ENCODE peak calls at places on chromosomes 6 and 20, in nine cellular contexts. J is NCI-H1694 treated with DMSO at 0.1 percent for 48 hours, E is NCI-H2081, F is AG08396, R is endodermal cell, H is heart right ventricle, I is fibroblast of mammary gland, Z is retina, O is breast epithelium. W is an unnamed sample.

GRCh38 chr6:166715065-166715464 is 88.0 kb upstream of the RPS6KA2 start:
- DNase-seq in J (no peak), E (no peak), F (no peak), R (peak), H (no peak), I (no peak), Z (no peak), O (no peak), W (no peak)

GRCh38 chr6:436308-437041 is 44.9 kb downstream of the IRF4 start:
- DNase-seq in J (no peak), E (no peak), F (peak), R (no peak), H (no peak), I (peak), Z (no peak), O (peak), W (no peak)

GRCh38 chr6:22147983-22148797 is 148.6 kb downstream of the PRL start:
- DNase-seq in J (peak), E (peak), F (peak), R (no peak), H (peak), I (peak), Z (peak), O (no peak), W (peak)

GRCh38 chr6:116018976-116019375 is 41.7 kb downstream of the FRK start:
- DNase-seq in J (no peak), E (no peak), F (no peak), R (no peak), H (no peak), I (no peak), Z (no peak), O (no peak), W (no peak)

GRCh38 chr20:24651171-24651972 is 181.9 kb downstream of the SYNDIG1 start:
- DNase-seq in J (no peak), E (no peak), F (peak), R (no peak), H (no peak), I (peak), Z (no peak), O (no peak), W (no peak)

GRCh38 chr6:16711551-16712249 is 49.6 kb downstream of the ATXN1 start:
- DNase-seq in J (no peak), E (no peak), F (no peak), R (no peak), H (no peak), I (peak), Z (no peak), O (no peak), W (no peak)

GRCh38 chr6:170066679-170067078 is 224.2 kb downstream of the DLL1 start:
- DNase-seq in J (no peak), E (no peak), F (no peak), R (peak), H (peak), I (no peak), Z (no peak), O (no peak), W (no peak)

GRCh38 chr6:142943746-142944125 is 1.2 kb downstream of the HIVEP2 start:
- DNase-seq in J (no peak), E (no peak), F (no peak), R (peak), H (peak), I (peak), Z (peak), O (no peak), W (no peak)

GRCh38 chr6:44415424-44415823 is 27.9 kb downstream of the CDC5L start:
- DNase-seq in J (no peak), E (no peak), F (no peak), R (peak), H (no peak), I (no peak), Z (no peak), O (no peak), W (no peak)

GRCh38 chr6:158978752-158979151 is 21.2 kb downstream of the RSPH3 start:
- DNase-seq in J (no peak), E (no peak), F (no peak), R (no peak), H (no peak), I (peak), Z (no peak), O (no peak), W (no peak)

GRCh38 chr6:73675466-73676098 is 20.4 kb upstream of the CD109 start:
- DNase-seq in J (peak), E (peak), F (peak), R (peak), H (peak), I (peak), Z (peak), O (peak), W (peak)

GRCh38 chr20:62943396-62943795 is 5.4 kb downstream of the GID8 start:
- DNase-seq in J (no peak), E (no peak), F (no peak), R (no peak), H (no peak), I (no peak), Z (no peak), O (no peak), W (no peak)

GRCh38 chr6:136614994-136615393 is 64.8 kb upstream of the MAP7 start:
- DNase-seq in J (no peak), E (no peak), F (no peak), R (no peak), H (no peak), I (no peak), Z (no peak), O (no peak), W (no peak)

GRCh38 chr20:36462440-36463211 is 78.7 kb upstream of the MYL9 start:
- DNase-seq in J (no peak), E (no peak), F (peak), R (peak), H (peak), I (peak), Z (peak), O (no peak), W (no peak)

GRCh38 chr6:144896296-144896695 is 611.2 kb downstream of the UTRN start:
- DNase-seq in J (no peak), E (no peak), F (no peak), R (no peak), H (peak), I (no peak), Z (no peak), O (no peak), W (no peak)

GRCh38 chr20:63230800-63231268 is 4.9 kb upstream of the BIRC7 start:
- DNase-seq in J (no peak), E (no peak), F (peak), R (peak), H (peak), I (peak), Z (peak), O (no peak), W (no peak)

GRCh38 chr6:10633216-10633615 is 61.2 kb downstream of the C6orf52 start:
- DNase-seq in J (peak), E (no peak), F (peak), R (no peak), H (no peak), I (peak), Z (no peak), O (no peak), W (no peak)

GRCh38 chr6:148611213-148611612 is 135.6 kb upstream of the UST start:
- DNase-seq in J (no peak), E (no peak), F (peak), R (no peak), H (peak), I (peak), Z (no peak), O (peak), W (no peak)

GRCh38 chr20:43721097-43721428 is 5.7 kb downstream of the GTSF1L start:
- DNase-seq in J (no peak), E (no peak), F (no peak), R (no peak), H (no peak), I (no peak), Z (no peak), O (no peak), W (no peak)

GRCh38 chr20:47310729-47311128 is 45.8 kb downstream of the ZMYND8 start:
- DNase-seq in J (no peak), E (no peak), F (no peak), R (no peak), H (no peak), I (no peak), Z (no peak), O (no peak), W (no peak)

GRCh38 chr20:13492001-13492480 is 146.7 kb downstream of the TASP1 start:
- DNase-seq in J (no peak), E (no peak), F (peak), R (peak), H (no peak), I (peak), Z (peak), O (peak), W (no peak)

GRCh38 chr6:88561974-88562736 is 396.0 kb upstream of the CNR1 start:
- DNase-seq in J (no peak), E (no peak), F (no peak), R (no peak), H (no peak), I (no peak), Z (no peak), O (no peak), W (no peak)

GRCh38 chr6:25169551-25170335 is 109.4 kb upstream of the CARMIL1 start:
- DNase-seq in J (no peak), E (no peak), F (no peak), R (no peak), H (no peak), I (peak), Z (no peak), O (no peak), W (no peak)

GRCh38 chr6:40398810-40399477 is 188.2 kb downstream of the LRFN2 start:
- DNase-seq in J (no peak), E (no peak), F (no peak), R (peak), H (no peak), I (no peak), Z (no peak), O (no peak), W (no peak)

GRCh38 chr20:11207749-11208502 is 534.1 kb upstream of the JAG1 start:
- DNase-seq in J (no peak), E (no peak), F (no peak), R (no peak), H (no peak), I (peak), Z (no peak), O (no peak), W (no peak)

GRCh38 chr6:15602144-15602543 is 60.7 kb downstream of the DTNBP1 start:
- DNase-seq in J (no peak), E (no peak), F (no peak), R (no peak), H (no peak), I (no peak), Z (no peak), O (no peak), W (no peak)

GRCh38 chr20:33812673-33813462 is 1.7 kb downstream of the CHMP4B start:
- DNase-seq in J (no peak), E (no peak), F (no peak), R (peak), H (no peak), I (peak), Z (no peak), O (no peak), W (no peak)

GRCh38 chr6:109311481-109311880 is 70.8 kb downstream of the CD164 start:
- DNase-seq in J (no peak), E (no peak), F (no peak), R (no peak), H (no peak), I (peak), Z (no peak), O (no peak), W (no peak)

GRCh38 chr6:155100087-155100486 is 105.0 kb downstream of the TIAM2 start:
- DNase-seq in J (peak), E (peak), F (no peak), R (peak), H (peak), I (no peak), Z (peak), O (no peak), W (no peak)

GRCh38 chr6:14207493-14207892 is 89.9 kb downstream of the CD83 start:
- DNase-seq in J (no peak), E (no peak), F (no peak), R (no peak), H (no peak), I (peak), Z (no peak), O (no peak), W (no peak)

W was measured in NCI-H748 treated with DMSO at 0.1 percent for 48 hours.